ENCODE peak calls at places on chromosomes 12 and 14, in ten cellular contexts. One of them, this sample, is unnamed.

GRCh38 chr12:132154341-132154761 is 10.1 kb downstream of the NOC4L start:
- DNase-seq in HT1080: no peak
- DNase-seq in RWPE2: no peak
- DNase-seq in cardiac muscle cell: no peak
- DNase-seq in occipital lobe: no peak
- DNase-seq in left lung: peak
- DNase-seq in GM13976: no peak
- DNase-seq in pons: no peak
- DNase-seq in mucosa of gallbladder: no peak
- DNase-seq in GM10248: no peak
- DNase-seq in this sample: no peak

GRCh38 chr12:128727461-128727860 is 96.3 kb downstream of the SLC15A4 start:
- DNase-seq in HT1080: peak
- DNase-seq in RWPE2: no peak
- DNase-seq in cardiac muscle cell: no peak
- DNase-seq in occipital lobe: no peak
- DNase-seq in left lung: no peak
- DNase-seq in GM13976: no peak
- DNase-seq in pons: no peak
- DNase-seq in mucosa of gallbladder: peak
- DNase-seq in GM10248: no peak
- DNase-seq in this sample: no peak

GRCh38 chr12:6535960-6536847 is 1.9 kb downstream of the GAPDH start:
- DNase-seq in HT1080: peak
- DNase-seq in RWPE2: no peak
- DNase-seq in cardiac muscle cell: no peak
- DNase-seq in occipital lobe: no peak
- DNase-seq in left lung: no peak
- DNase-seq in GM13976: no peak
- DNase-seq in pons: no peak
- DNase-seq in mucosa of gallbladder: no peak
- DNase-seq in GM10248: no peak
- DNase-seq in this sample: no peak

GRCh38 chr14:64719601-64720000 is 15.4 kb downstream of the PLEKHG3 start:
- DNase-seq in HT1080: no peak
- DNase-seq in RWPE2: peak
- DNase-seq in cardiac muscle cell: no peak
- DNase-seq in occipital lobe: no peak
- DNase-seq in left lung: no peak
- DNase-seq in GM13976: no peak
- DNase-seq in pons: no peak
- DNase-seq in mucosa of gallbladder: no peak
- DNase-seq in GM10248: no peak
- DNase-seq in this sample: no peak

GRCh38 chr14:44803239-44803905 is 158.4 kb downstream of the KLHL28 start:
- DNase-seq in HT1080: peak
- DNase-seq in RWPE2: no peak
- DNase-seq in cardiac muscle cell: peak
- DNase-seq in occipital lobe: no peak
- DNase-seq in left lung: no peak
- DNase-seq in GM13976: peak
- DNase-seq in pons: peak
- DNase-seq in mucosa of gallbladder: no peak
- DNase-seq in GM10248: peak
- DNase-seq in this sample: no peak

GRCh38 chr12:46357438-46358324 is 14.9 kb downstream of the SLC38A2 start:
- DNase-seq in HT1080: peak
- DNase-seq in RWPE2: no peak
- DNase-seq in cardiac muscle cell: no peak
- DNase-seq in occipital lobe: no peak
- DNase-seq in left lung: no peak
- DNase-seq in GM13976: no peak
- DNase-seq in pons: no peak
- DNase-seq in mucosa of gallbladder: no peak
- DNase-seq in GM10248: no peak
- DNase-seq in this sample: no peak

GRCh38 chr14:92607702-92608429 is 94.3 kb downstream of the RIN3 start:
- DNase-seq in HT1080: no peak
- DNase-seq in RWPE2: no peak
- DNase-seq in cardiac muscle cell: no peak
- DNase-seq in occipital lobe: no peak
- DNase-seq in left lung: no peak
- DNase-seq in GM13976: no peak
- DNase-seq in pons: no peak
- DNase-seq in mucosa of gallbladder: no peak
- DNase-seq in GM10248: no peak
- DNase-seq in this sample: no peak

GRCh38 chr12:117155278-117156060 is 34.8 kb downstream of the FBXO21 start:
- DNase-seq in HT1080: peak
- DNase-seq in RWPE2: peak
- DNase-seq in cardiac muscle cell: peak
- DNase-seq in occipital lobe: peak
- DNase-seq in left lung: peak
- DNase-seq in GM13976: peak
- DNase-seq in pons: no peak
- DNase-seq in mucosa of gallbladder: peak
- DNase-seq in GM10248: peak
- DNase-seq in this sample: peak

GRCh38 chr12:84856156-84856900 is 56.3 kb downstream of the SLC6A15 start:
- DNase-seq in HT1080: peak
- DNase-seq in RWPE2: no peak
- DNase-seq in cardiac muscle cell: no peak
- DNase-seq in occipital lobe: no peak
- DNase-seq in left lung: no peak
- DNase-seq in GM13976: no peak
- DNase-seq in pons: no peak
- DNase-seq in mucosa of gallbladder: no peak
- DNase-seq in GM10248: no peak
- DNase-seq in this sample: no peak

GRCh38 chr12:108664338-108665258 is 30.9 kb upstream of the SELPLG start:
- DNase-seq in HT1080: peak
- DNase-seq in RWPE2: no peak
- DNase-seq in cardiac muscle cell: peak
- DNase-seq in occipital lobe: peak
- DNase-seq in left lung: no peak
- DNase-seq in GM13976: peak
- DNase-seq in pons: peak
- DNase-seq in mucosa of gallbladder: peak
- DNase-seq in GM10248: peak
- DNase-seq in this sample: peak

GRCh38 chr14:93648440-93649168 is 139.7 kb downstream of the PRIMA1 start:
- DNase-seq in HT1080: peak
- DNase-seq in RWPE2: no peak
- DNase-seq in cardiac muscle cell: peak
- DNase-seq in occipital lobe: no peak
- DNase-seq in left lung: no peak
- DNase-seq in GM13976: peak
- DNase-seq in pons: no peak
- DNase-seq in mucosa of gallbladder: no peak
- DNase-seq in GM10248: no peak
- DNase-seq in this sample: no peak

GRCh38 chr14:100081997-100082625 is 16.9 kb downstream of the EVL start:
- DNase-seq in HT1080: no peak
- DNase-seq in RWPE2: no peak
- DNase-seq in cardiac muscle cell: no peak
- DNase-seq in occipital lobe: no peak
- DNase-seq in left lung: no peak
- DNase-seq in GM13976: no peak
- DNase-seq in pons: no peak
- DNase-seq in mucosa of gallbladder: no peak
- DNase-seq in GM10248: no peak
- DNase-seq in this sample: no peak

GRCh38 chr14:93700928-93701327 is 87.4 kb downstream of the PRIMA1 start:
- DNase-seq in HT1080: no peak
- DNase-seq in RWPE2: no peak
- DNase-seq in cardiac muscle cell: no peak
- DNase-seq in occipital lobe: no peak
- DNase-seq in left lung: no peak
- DNase-seq in GM13976: no peak
- DNase-seq in pons: no peak
- DNase-seq in mucosa of gallbladder: no peak
- DNase-seq in GM10248: no peak
- DNase-seq in this sample: peak

GRCh38 chr14:20356422-20356821 is 13.0 kb downstream of the PARP2 start:
- DNase-seq in HT1080: no peak
- DNase-seq in RWPE2: no peak
- DNase-seq in cardiac muscle cell: no peak
- DNase-seq in occipital lobe: no peak
- DNase-seq in left lung: no peak
- DNase-seq in GM13976: no peak
- DNase-seq in pons: no peak
- DNase-seq in mucosa of gallbladder: no peak
- DNase-seq in GM10248: no peak
- DNase-seq in this sample: no peak

GRCh38 chr12:6236641-6236940 is 36.4 kb downstream of the CD9 start:
- DNase-seq in HT1080: no peak
- DNase-seq in RWPE2: no peak
- DNase-seq in cardiac muscle cell: no peak
- DNase-seq in occipital lobe: no peak
- DNase-seq in left lung: no peak
- DNase-seq in GM13976: no peak
- DNase-seq in pons: no peak
- DNase-seq in mucosa of gallbladder: no peak
- DNase-seq in GM10248: no peak
- DNase-seq in this sample: no peak

GRCh38 chr14:102507026-102507860 is 2.3 kb downstream of the ANKRD9 start:
- DNase-seq in HT1080: no peak
- DNase-seq in RWPE2: peak
- DNase-seq in cardiac muscle cell: no peak
- DNase-seq in occipital lobe: no peak
- DNase-seq in left lung: no peak
- DNase-seq in GM13976: no peak
- DNase-seq in pons: no peak
- DNase-seq in mucosa of gallbladder: no peak
- DNase-seq in GM10248: no peak
- DNase-seq in this sample: no peak

GRCh38 chr14:76514599-76514998 is 138.7 kb downstream of the ESRRB start:
- DNase-seq in HT1080: no peak
- DNase-seq in RWPE2: no peak
- DNase-seq in cardiac muscle cell: no peak
- DNase-seq in occipital lobe: no peak
- DNase-seq in left lung: no peak
- DNase-seq in GM13976: no peak
- DNase-seq in pons: peak
- DNase-seq in mucosa of gallbladder: no peak
- DNase-seq in GM10248: peak
- DNase-seq in this sample: peak

GRCh38 chr12:67370979-67371378 is 101.8 kb downstream of the CAND1 start:
- DNase-seq in HT1080: no peak
- DNase-seq in RWPE2: no peak
- DNase-seq in cardiac muscle cell: no peak
- DNase-seq in occipital lobe: no peak
- DNase-seq in left lung: no peak
- DNase-seq in GM13976: no peak
- DNase-seq in pons: no peak
- DNase-seq in mucosa of gallbladder: no peak
- DNase-seq in GM10248: no peak
- DNase-seq in this sample: no peak

GRCh38 chr12:26789731-26790644 is 43.0 kb downstream of the ITPR2 start:
- DNase-seq in HT1080: no peak
- DNase-seq in RWPE2: no peak
- DNase-seq in cardiac muscle cell: no peak
- DNase-seq in occipital lobe: no peak
- DNase-seq in left lung: no peak
- DNase-seq in GM13976: no peak
- DNase-seq in pons: no peak
- DNase-seq in mucosa of gallbladder: no peak
- DNase-seq in GM10248: no peak
- DNase-seq in this sample: no peak

GRCh38 chr12:26726956-26727355 is 106.0 kb downstream of the ITPR2 start:
- DNase-seq in HT1080: no peak
- DNase-seq in RWPE2: no peak
- DNase-seq in cardiac muscle cell: no peak
- DNase-seq in occipital lobe: no peak
- DNase-seq in left lung: no peak
- DNase-seq in GM13976: no peak
- DNase-seq in pons: no peak
- DNase-seq in mucosa of gallbladder: no peak
- DNase-seq in GM10248: no peak
- DNase-seq in this sample: no peak

GRCh38 chr14:104891664-104892500 is 26.8 kb downstream of the CEP170B start:
- DNase-seq in HT1080: no peak
- DNase-seq in RWPE2: peak
- DNase-seq in cardiac muscle cell: no peak
- DNase-seq in occipital lobe: no peak
- DNase-seq in left lung: peak
- DNase-seq in GM13976: no peak
- DNase-seq in pons: no peak
- DNase-seq in mucosa of gallbladder: no peak
- DNase-seq in GM10248: no peak
- DNase-seq in this sample: no peak

GRCh38 chr14:94768521-94769412 is 1.1 kb downstream of the GSC start:
- DNase-seq in HT1080: no peak
- DNase-seq in RWPE2: no peak
- DNase-seq in cardiac muscle cell: no peak
- DNase-seq in occipital lobe: no peak
- DNase-seq in left lung: peak
- DNase-seq in GM13976: no peak
- DNase-seq in pons: no peak
- DNase-seq in mucosa of gallbladder: no peak
- DNase-seq in GM10248: no peak
- DNase-seq in this sample: peak

GRCh38 chr12:27970981-27971489 is 1.5 kb downstream of the PTHLH start:
- DNase-seq in HT1080: no peak
- DNase-seq in RWPE2: no peak
- DNase-seq in cardiac muscle cell: peak
- DNase-seq in occipital lobe: no peak
- DNase-seq in left lung: no peak
- DNase-seq in GM13976: peak
- DNase-seq in pons: no peak
- DNase-seq in mucosa of gallbladder: peak
- DNase-seq in GM10248: no peak
- DNase-seq in this sample: peak